ENCODE peak calls at places on chromosomes 13 and 19, in four cellular contexts. One of them, this sample, is unnamed.

GRCh38 chr19:2302319-2303208 is 5.4 kb downstream of the LINGO3 start:
- DNase-seq in stimulated activated CD4-positive, alpha-beta T cell treated with anti-CD3 and anti-CD28 coated beads, Interleukin-2, amount 100 ng/mL, for 48 hours: no peak
- DNase-seq in smooth muscle cell of the brain vasculature: no peak
- DNase-seq in memory B cell: peak; percentile 69
- DNase-seq in this sample: no peak

GRCh38 chr13:82625753-82626152 is 1256.5 kb downstream of the SLITRK1 start:
- DNase-seq in memory B cell: no peak
- DNase-seq in stimulated activated CD4-positive, alpha-beta T cell treated with anti-CD3 and anti-CD28 coated beads, Interleukin-2, amount 100 ng/mL, for 48 hours: no peak
- DNase-seq in smooth muscle cell of the brain vasculature: no peak
- DNase-seq in this sample: no peak

GRCh38 chr13:35785563-35786327 is 309.3 kb upstream of the MAB21L1 start:
- DNase-seq in memory B cell: no peak
- DNase-seq in smooth muscle cell of the brain vasculature: no peak
- DNase-seq in stimulated activated CD4-positive, alpha-beta T cell treated with anti-CD3 and anti-CD28 coated beads, Interleukin-2, amount 100 ng/mL, for 48 hours: no peak
- DNase-seq in this sample: no peak

GRCh38 chr13:72462726-72463125 is 264.7 kb downstream of the MZT1 start:
- DNase-seq in stimulated activated CD4-positive, alpha-beta T cell treated with anti-CD3 and anti-CD28 coated beads, Interleukin-2, amount 100 ng/mL, for 48 hours: no peak
- DNase-seq in memory B cell: no peak
- DNase-seq in smooth muscle cell of the brain vasculature: no peak
- DNase-seq in this sample: no peak

GRCh38 chr13:113585828-113586355 is 1.3 kb downstream of the TFDP1 start:
- DNase-seq in stimulated activated CD4-positive, alpha-beta T cell treated with anti-CD3 and anti-CD28 coated beads, Interleukin-2, amount 100 ng/mL, for 48 hours: no peak
- DNase-seq in memory B cell: no peak
- DNase-seq in smooth muscle cell of the brain vasculature: no peak
- DNase-seq in this sample: no peak

GRCh38 chr19:45404557-45405434 is at the start of gene PPP1R13L:
- DNase-seq in smooth muscle cell of the brain vasculature: no peak
- DNase-seq in memory B cell: no peak
- DNase-seq in stimulated activated CD4-positive, alpha-beta T cell treated with anti-CD3 and anti-CD28 coated beads, Interleukin-2, amount 100 ng/mL, for 48 hours: peak; percentile 55
- DNase-seq in this sample: peak; percentile 94

GRCh38 chr19:38721977-38722773 is 22.1 kb downstream of the CAPN12 start:
- DNase-seq in stimulated activated CD4-positive, alpha-beta T cell treated with anti-CD3 and anti-CD28 coated beads, Interleukin-2, amount 100 ng/mL, for 48 hours: no peak
- DNase-seq in smooth muscle cell of the brain vasculature: no peak
- DNase-seq in memory B cell: no peak
- DNase-seq in this sample: peak; percentile 97

GRCh38 chr19:33273881-33274662 is 28.3 kb downstream of the CEBPA start:
- DNase-seq in stimulated activated CD4-positive, alpha-beta T cell treated with anti-CD3 and anti-CD28 coated beads, Interleukin-2, amount 100 ng/mL, for 48 hours: peak; percentile 35
- DNase-seq in memory B cell: no peak
- DNase-seq in smooth muscle cell of the brain vasculature: peak; percentile 4
- DNase-seq in this sample: peak; percentile 90

GRCh38 chr13:77386880-77387606 is 60.1 kb upstream of the MYCBP2 start:
- DNase-seq in smooth muscle cell of the brain vasculature: no peak
- DNase-seq in stimulated activated CD4-positive, alpha-beta T cell treated with anti-CD3 and anti-CD28 coated beads, Interleukin-2, amount 100 ng/mL, for 48 hours: no peak
- DNase-seq in memory B cell: no peak
- DNase-seq in this sample: no peak

GRCh38 chr19:1087813-1088418 is 7.3 kb downstream of the POLR2E start:
- DNase-seq in memory B cell: peak; percentile 56
- DNase-seq in smooth muscle cell of the brain vasculature: no peak
- DNase-seq in stimulated activated CD4-positive, alpha-beta T cell treated with anti-CD3 and anti-CD28 coated beads, Interleukin-2, amount 100 ng/mL, for 48 hours: no peak
- DNase-seq in this sample: no peak